ENCODE peak calls at places on chromosomes 5 and 9, in six cellular contexts. G, S, U, N, R and X are unnamed samples.
A peak's percentile ranks its signal among the peaks of the same experiment; 100 is the strongest.

GRCh38 chr5:168714046-168714445 is 134.9 kb upstream of the PANK3 start:
- DNase-seq in N (peak; percentile 26), S (no peak), U (peak; percentile 69), R (no peak), G (peak; percentile 4), X (no peak)

GRCh38 chr5:82225525-82226172 is 52.5 kb downstream of the RPS23 start:
- DNase-seq in G (peak; percentile 73), R (peak; percentile 44), N (peak; percentile 46), S (peak; percentile 73), U (peak; percentile 70), X (peak; percentile 75)

GRCh38 chr9:88678431-88678830 is 143.5 kb downstream of the NXNL2 start:
- DNase-seq in R (no peak), N (no peak), G (no peak), U (no peak), S (no peak), X (no peak)

GRCh38 chr5:177264178-177264577 is 39.3 kb downstream of the RAB24 start:
- DNase-seq in U (no peak), N (no peak), S (no peak), G (no peak), R (no peak), X (no peak)

GRCh38 chr5:57221049-57221568 is 47.2 kb downstream of the GPBP1 start:
- DNase-seq in U (peak; percentile 68), G (no peak), R (no peak), S (no peak), N (peak; percentile 57), X (peak; percentile 70)

GRCh38 chr9:86589273-86589672 is 235.1 kb upstream of the TUT7 start:
- DNase-seq in S (peak; percentile 72), R (no peak), G (no peak), U (no peak), N (no peak), X (no peak)

GRCh38 chr5:2017540-2018389 is 135.0 kb upstream of the IRX4 start:
- DNase-seq in N (no peak), U (no peak), S (peak; percentile 51), G (peak; percentile 63), R (no peak), X (peak; percentile 59)

GRCh38 chr5:19835442-19835841 is 152.6 kb downstream of the CDH18 start:
- DNase-seq in S (no peak), N (no peak), R (no peak), G (no peak), U (no peak), X (no peak)

GRCh38 chr5:160198148-160198545 is 31.2 kb upstream of the FABP6 start:
- DNase-seq in S (no peak), N (no peak), U (no peak), R (no peak), G (no peak), X (no peak)

GRCh38 chr5:95664204-95664786 is 17.7 kb downstream of the RFESD start:
- DNase-seq in S (no peak), R (no peak), G (peak; percentile 52), U (peak; percentile 58), N (peak; percentile 42), X (peak; percentile 46)

GRCh38 chr9:122125158-122125890 is 32.2 kb upstream of the TTLL11 start:
- DNase-seq in N (peak; percentile 69), R (peak; percentile 80), S (peak; percentile 84), G (peak; percentile 84), U (peak; percentile 62), X (peak; percentile 79)

GRCh38 chr5:75681125-75681830 is 36.0 kb downstream of the POC5 start:
- DNase-seq in U (peak; percentile 64), N (peak; percentile 50), R (no peak), S (no peak), G (no peak), X (peak; percentile 46)

GRCh38 chr5:112921031-112921832 is 795 bp downstream of the REEP5 start:
- DNase-seq in R (peak; percentile 78), N (peak; percentile 61), G (peak; percentile 71), S (peak; percentile 66), U (peak; percentile 55), X (peak; percentile 73)

GRCh38 chr9:80968611-80969010 is 720.7 kb downstream of the TLE1 start:
- DNase-seq in N (peak; percentile 18), R (no peak), S (no peak), U (peak; percentile 21), G (no peak), X (peak; percentile 8)

GRCh38 chr9:94002316-94003140 is 47.4 kb upstream of the BARX1 start:
- DNase-seq in S (peak; percentile 56), U (peak; percentile 55), R (no peak), N (peak; percentile 36), G (peak; percentile 62), X (peak; percentile 70)

GRCh38 chr9:15187589-15187988 is 119.4 kb downstream of the TTC39B start:
- DNase-seq in N (no peak), G (no peak), U (no peak), S (no peak), R (no peak), X (no peak)

GRCh38 chr9:36208521-36209253 is 18.0 kb downstream of the CLTA start:
- DNase-seq in R (no peak), N (peak; percentile 63), G (no peak), S (no peak), U (no peak), X (no peak)

GRCh38 chr5:140794594-140795258 is at the start of gene PCDHA2:
- DNase-seq in R (no peak), U (no peak), N (no peak), G (no peak), S (no peak), X (no peak)

GRCh38 chr5:366541-367357 is 45.2 kb downstream of the AHRR start:
- DNase-seq in R (no peak), N (no peak), G (no peak), U (no peak), S (no peak), X (no peak)

GRCh38 chr5:142151436-142152382 is 43.1 kb downstream of the NDFIP1 start:
- DNase-seq in N (peak; percentile 81), U (peak; percentile 64), S (peak; percentile 41), R (no peak), G (peak; percentile 78), X (peak; percentile 85)

GRCh38 chr9:112544477-112544876 is 57.9 kb downstream of the KIAA1958 start:
- DNase-seq in R (no peak), U (no peak), G (peak; percentile 3), S (no peak), N (no peak), X (no peak)

GRCh38 chr9:136122425-136123383 is 4.0 kb upstream of the TMEM250 start:
- DNase-seq in R (peak; percentile 75), U (no peak), G (peak; percentile 82), N (peak; percentile 34), S (peak; percentile 84), X (peak; percentile 57)

GRCh38 chr5:93257616-93258015 is 323.4 kb downstream of the NR2F1-AS1 start:
- DNase-seq in U (peak; percentile 26), N (peak; percentile 22), G (no peak), R (no peak), S (no peak), X (peak; percentile 20)

GRCh38 chr5:179468696-179469095 is 81.7 kb upstream of the RUFY1 start:
- DNase-seq in G (no peak), R (no peak), S (no peak), N (no peak), U (no peak), X (no peak)

GRCh38 chr5:55582256-55582655 is 47.5 kb upstream of the PLPP1 start:
- DNase-seq in S (no peak), G (peak; percentile 51), U (no peak), N (no peak), R (no peak), X (no peak)

GRCh38 chr5:35239476-35239875 is 9.2 kb upstream of the PRLR start:
- DNase-seq in U (no peak), N (no peak), G (no peak), S (no peak), R (no peak), X (no peak)

GRCh38 chr9:113580041-113580953 is 116.8 kb downstream of the RGS3 start:
- DNase-seq in R (peak; percentile 85), U (peak; percentile 79), S (no peak), G (peak; percentile 86), N (no peak), X (peak; percentile 90)

GRCh38 chr9:83430681-83431080 is 107.5 kb downstream of the FRMD3 start:
- DNase-seq in U (no peak), S (no peak), R (no peak), G (no peak), N (no peak), X (no peak)

GRCh38 chr5:107631805-107632362 is 38.9 kb downstream of the EFNA5 start:
- DNase-seq in R (no peak), U (no peak), G (no peak), N (no peak), S (no peak), X (no peak)

DNA sequence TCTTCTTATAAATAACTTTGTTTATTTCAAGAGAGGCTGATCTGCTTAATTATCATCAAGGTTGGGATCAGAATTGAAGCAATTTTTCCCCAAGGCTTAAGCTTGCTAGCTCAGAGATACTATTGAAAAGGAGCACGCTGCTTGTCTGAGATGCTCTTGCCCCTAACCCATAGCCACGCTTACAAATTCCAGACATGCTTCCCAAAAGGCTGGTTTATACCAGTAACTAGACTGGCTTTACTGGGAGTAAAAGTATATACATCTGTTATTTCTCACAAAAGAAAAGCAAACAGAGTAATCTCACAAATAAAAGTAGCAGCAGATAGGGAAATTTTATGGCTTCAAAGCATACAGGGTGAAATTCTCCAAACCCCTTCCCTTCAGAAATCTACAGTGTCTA is 163.1 kb upstream of the TRPC7 start:
- DNase-seq in N (no peak), S (no peak), R (no peak), G (no peak), U (no peak), X (no peak)
- TF ChIP-seq CTCF in N (no peak), S (no peak), R (no peak), G (no peak), U (no peak), X (no peak)

DNA sequence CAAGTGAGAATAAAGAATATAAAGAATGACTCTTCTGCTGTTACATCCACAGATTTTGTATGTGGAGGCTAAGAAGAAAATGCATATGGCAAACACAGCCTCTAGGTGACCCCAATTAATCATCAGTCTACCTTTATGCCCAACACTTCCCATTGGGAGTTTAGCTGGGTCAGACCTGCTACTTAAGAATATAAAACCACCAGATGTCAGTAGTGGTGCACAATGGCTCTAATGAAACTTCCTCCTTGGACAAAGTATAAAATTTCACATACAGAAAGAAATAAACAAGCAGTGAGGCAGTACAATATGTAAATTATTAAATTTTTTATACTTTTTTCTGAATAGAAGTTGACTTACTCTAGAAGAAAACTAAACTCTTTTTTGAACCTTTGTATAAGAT is 539.9 kb downstream of the BRINP1 start:
- DNase-seq in R (no peak), U (no peak), G (no peak), N (peak; percentile 36), S (no peak), X (peak; percentile 40)
- TF ChIP-seq CTCF in R (peak; percentile 53), U (no peak), G (no peak), N (peak; percentile 65), S (no peak), X (no peak)

DNA sequence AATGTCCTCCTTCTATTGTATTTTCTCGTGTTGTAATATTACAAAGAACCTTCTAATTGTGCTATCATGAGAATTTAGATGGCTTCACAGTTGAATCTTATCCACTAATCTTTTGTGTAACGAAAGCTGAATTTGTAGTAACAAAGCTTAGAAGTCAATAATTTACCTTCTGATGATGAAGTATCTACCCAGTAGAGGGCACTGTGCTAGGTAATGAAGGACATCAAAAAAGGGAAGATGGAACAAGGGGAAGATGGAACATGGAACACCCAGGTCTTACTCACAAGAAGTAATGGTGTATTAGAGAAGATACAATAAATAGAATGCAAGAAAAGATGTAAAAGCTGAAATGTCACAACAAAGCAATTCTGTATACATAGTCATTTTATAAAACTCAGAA is 131.0 kb upstream of the CCNG1 start:
- DNase-seq in S (no peak), U (peak; percentile 21), N (no peak), R (no peak), G (no peak), X (peak; percentile 55)
- TF ChIP-seq CTCF in S (no peak), U (peak; percentile 8), N (no peak), R (no peak), G (no peak), X (peak; percentile 33)

GRCh38 chr5:154520861-154521453 is 42.9 kb upstream of the HAND1 start:
- DNase-seq in U (peak; percentile 40), R (no peak), S (peak; percentile 91), G (peak; percentile 20), N (no peak), X (peak; percentile 76)
- TF ChIP-seq CTCF in U (peak; percentile 85), R (peak; percentile 40), S (peak; percentile 79), G (peak; percentile 75), N (peak; percentile 69), X (peak; percentile 86)